ENCODE peak calls at places on chromosomes 13 and 19, in six cellular contexts. R is left lung; L is stimulated activated CD4-positive, alpha-beta T cell treated with anti-CD3 and anti-CD28 coated beads, Interleukin-1b, Interleukin-23, amount 100 ng/mL, for 1 hour; Q is heart left ventricle; K is CD4-positive, alpha-beta T cell; D is GDM1. U is an unnamed sample.

GRCh38 chr13:110012102-110012739 is 225.8 kb upstream of the IRS2 start:
- DNase-seq in R (peak; percentile 39), Q (no peak), K (no peak), D (no peak), L (no peak), U (no peak)

GRCh38 chr13:40026174-40026585 is 370.7 kb downstream of the COG6 start:
- DNase-seq in L (peak; percentile 14), R (no peak), Q (no peak), K (peak; percentile 10), D (no peak), U (no peak)

GRCh38 chr13:102020611-102021216 is 381.1 kb downstream of the FGF14 start:
- DNase-seq in Q (no peak), K (no peak), R (no peak), D (no peak), L (no peak), U (no peak)

GRCh38 chr13:21925720-21926119 is 254.8 kb downstream of the FGF9 start:
- DNase-seq in K (no peak), R (no peak), Q (no peak), D (no peak), L (no peak), U (no peak)

GRCh38 chr19:40612831-40613668 is 11.9 kb downstream of the LTBP4 start:
- DNase-seq in K (peak; percentile 60), L (peak; percentile 74), Q (peak; percentile 72), D (peak; percentile 71), R (no peak), U (peak; percentile 81)

GRCh38 chr13:60439201-60439600 is 42.2 kb downstream of the TDRD3 start:
- DNase-seq in D (no peak), L (no peak), K (no peak), R (no peak), Q (no peak), U (no peak)

GRCh38 chr19:18435848-18436631 is 1.9 kb downstream of the ISYNA1 start:
- DNase-seq in D (no peak), L (no peak), Q (no peak), R (no peak), K (no peak), U (peak; percentile 53)

GRCh38 chr19:3154957-3155736 is 19.3 kb downstream of the GNA15 start:
- DNase-seq in K (peak; percentile 81), R (peak; percentile 86), L (peak; percentile 56), Q (peak; percentile 86), D (peak; percentile 94), U (peak; percentile 83)

GRCh38 chr13:74026753-74027152 is 107.5 kb downstream of the KLF12 start:
- DNase-seq in L (peak; percentile 28), R (no peak), K (peak; percentile 64), Q (no peak), D (no peak), U (no peak)

GRCh38 chr13:77595166-77595810 is 59.8 kb downstream of the SCEL start:
- DNase-seq in Q (no peak), K (no peak), D (no peak), L (no peak), R (no peak), U (no peak)

GRCh38 chr13:66344770-66345367 is 885.3 kb downstream of the PCDH9 start:
- DNase-seq in L (no peak), K (no peak), D (no peak), Q (no peak), R (no peak), U (no peak)

GRCh38 chr13:26561636-26562537 is 4.4 kb downstream of the WASF3 start:
- DNase-seq in K (no peak), Q (no peak), R (peak; percentile 39), D (no peak), L (no peak), U (no peak)

GRCh38 chr13:45792827-45793303 is 58.7 kb downstream of the SIAH3 start:
- DNase-seq in K (no peak), L (no peak), Q (no peak), D (no peak), R (no peak), U (no peak)

GRCh38 chr13:48491423-48492122 is 41.3 kb downstream of the RCBTB2 start:
- DNase-seq in L (no peak), Q (no peak), D (no peak), K (no peak), R (no peak), U (no peak)

GRCh38 chr13:28559636-28560259 is 64.8 kb upstream of the FLT1 start:
- DNase-seq in D (no peak), K (no peak), L (no peak), R (no peak), Q (no peak), U (no peak)

GRCh38 chr13:97306646-97307045 is 84.5 kb downstream of the MBNL2 start:
- DNase-seq in L (no peak), K (no peak), D (no peak), R (no peak), Q (no peak), U (no peak)

GRCh38 chr13:71242191-71242590 is 624.8 kb downstream of the DACH1 start:
- DNase-seq in Q (peak; percentile 20), K (no peak), R (no peak), L (no peak), D (no peak), U (no peak)

GRCh38 chr19:15934332-15935078 is at the start of gene CYP4F11:
- DNase-seq in Q (peak; percentile 84), R (no peak), K (no peak), L (no peak), D (no peak), U (peak; percentile 75)

GRCh38 chr19:8815780-8816179 is 16.3 kb downstream of the ZNF558 start:
- DNase-seq in R (no peak), D (no peak), K (no peak), L (no peak), Q (no peak), U (no peak)

GRCh38 chr13:96473463-96474157 is 383.7 kb downstream of the HS6ST3 start:
- DNase-seq in K (no peak), D (no peak), R (no peak), Q (no peak), L (no peak), U (no peak)